ENCODE peak calls at places on chromosomes 12 and 14, in five cellular contexts. J, F, Q, L and R are unnamed samples.

GRCh38 chr14:91284791-91285548 is 40.5 kb upstream of the GPR68 start:
- DNase-seq in J (peak), F (no peak), Q (no peak), L (no peak), R (peak)

GRCh38 chr14:99802301-99803105 is 9.3 kb downstream of the EML1 start:
- DNase-seq in J (no peak), F (no peak), Q (no peak), L (no peak), R (no peak)

GRCh38 chr14:35687335-35687939 is 121.7 kb downstream of the RALGAPA1 start:
- DNase-seq in J (no peak), F (peak), Q (peak), L (no peak), R (no peak)

GRCh38 chr12:15534870-15535269 is 212.6 kb downstream of the PTPRO start:
- DNase-seq in J (peak), F (no peak), Q (no peak), L (no peak), R (no peak)

GRCh38 chr12:51906452-51907082 is 737 bp upstream of the ACVRL1 start:
- DNase-seq in J (no peak), F (no peak), Q (no peak), L (no peak), R (no peak)

GRCh38 chr12:92524489-92524888 is 178.3 kb upstream of the PLEKHG7 start:
- DNase-seq in J (no peak), F (no peak), Q (no peak), L (no peak), R (no peak)

GRCh38 chr14:96424104-96424989 is 32.4 kb downstream of the AK7 start:
- DNase-seq in J (no peak), F (peak), Q (peak), L (no peak), R (peak)

GRCh38 chr14:22305563-22306127 is 283.4 kb downstream of the DAD1 start:
- DNase-seq in J (no peak), F (no peak), Q (no peak), L (no peak), R (no peak)

GRCh38 chr12:89351489-89352241 is 636 bp downstream of the DUSP6 start:
- DNase-seq in J (no peak), F (no peak), Q (no peak), L (no peak), R (peak)

GRCh38 chr12:9363145-9363544 is 154.9 kb upstream of the PZP start:
- DNase-seq in J (no peak), F (peak), Q (no peak), L (no peak), R (no peak)

GRCh38 chr12:26318661-26319068 is 123.3 kb downstream of the SSPN start:
- DNase-seq in J (peak), F (peak), Q (no peak), L (no peak), R (peak)
- H3K4me3 ChIP-seq in J (no peak), F (no peak), Q (no peak), L (no peak), R (no peak)

GRCh38 chr12:113246478-113247122 is 25.3 kb downstream of the TPCN1 start:
- DNase-seq in J (no peak), F (peak), Q (no peak), L (no peak), R (no peak)
- H3K4me3 ChIP-seq in J (no peak), F (peak), Q (no peak), L (no peak), R (no peak)

GRCh38 chr12:64663019-64663418 is 52.7 kb downstream of the RASSF3 start:
- DNase-seq in J (no peak), F (no peak), Q (no peak), L (no peak), R (no peak)

GRCh38 chr12:64660237-64661018 is 50.1 kb downstream of the RASSF3 start:
- DNase-seq in J (no peak), F (no peak), Q (no peak), L (no peak), R (no peak)

GRCh38 chr12:64655141-64655540 is 44.8 kb downstream of the RASSF3 start:
- DNase-seq in J (no peak), F (peak), Q (no peak), L (no peak), R (no peak)

GRCh38 chr12:64656429-64656828 is 46.1 kb downstream of the RASSF3 start:
- DNase-seq in J (no peak), F (no peak), Q (no peak), L (no peak), R (no peak)

GRCh38 chr12:64658892-64659481 is 48.7 kb downstream of the RASSF3 start:
- DNase-seq in J (no peak), F (no peak), Q (no peak), L (no peak), R (no peak)
- H3K4me3 ChIP-seq in J (no peak), F (no peak), Q (no peak), L (no peak), R (no peak)

DNA sequence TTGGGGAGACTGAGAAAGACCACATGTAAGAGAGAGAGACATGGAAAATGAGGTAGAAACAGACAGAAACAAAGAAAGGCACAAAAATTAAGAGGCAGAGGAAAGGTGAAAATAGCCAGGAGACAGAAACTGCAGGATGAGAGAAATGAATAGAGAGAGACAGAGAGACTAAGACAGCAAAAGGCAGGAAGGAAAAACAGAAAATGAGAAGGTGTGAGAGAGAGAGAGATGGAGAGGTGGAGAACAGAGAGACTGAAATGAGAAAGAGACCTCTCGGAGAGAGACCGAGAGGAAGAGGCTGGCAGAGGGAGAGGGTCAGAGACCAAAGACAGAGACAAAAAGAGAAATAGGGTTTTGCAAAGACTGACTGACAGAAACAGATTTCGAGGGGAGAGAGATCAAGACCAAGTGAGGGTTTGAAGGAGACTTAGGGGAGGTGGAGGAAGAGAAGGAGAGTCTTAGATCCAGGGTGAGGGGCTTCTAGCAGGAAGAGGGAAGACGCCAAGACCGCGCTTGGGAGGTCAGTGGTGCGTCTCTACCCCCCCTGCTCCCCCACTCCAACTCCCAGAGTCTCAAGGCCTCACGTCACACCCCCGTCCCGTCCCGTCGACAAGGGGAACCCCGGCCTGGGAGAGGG is 1.1 kb upstream of the AQP5 start:
- DNase-seq in J (no peak), F (no peak), Q (no peak), L (no peak), R (no peak)
- H3K4me3 ChIP-seq in J (no peak), F (no peak), Q (peak), L (no peak), R (peak)